ENCODE peak calls at places on chromosomes 4 and X, in five cellular contexts. Y, D, Z, F and T are unnamed samples. For H3K36me3, the result is how much of the 10 kb centered on the place peaks cover.

GRCh38 chr4:157072002-157072401 is 3.9 kb upstream of the GLRB start:
- DNase-seq in Y (no peak), D (no peak), Z (peak), F (no peak), T (no peak)

GRCh38 chr4:10093801-10094552 is 22.6 kb downstream of the WDR1 start:
- DNase-seq in Y (no peak), D (peak), Z (no peak), F (no peak), T (peak)

GRCh38 chr4:84498203-84499026 is 677 bp downstream of the NKX6-1 start:
- DNase-seq in Y (peak), D (no peak), Z (peak), F (no peak), T (no peak)

GRCh38 chrX:139026406-139027200 is 315.1 kb upstream of the FGF13 start:
- DNase-seq in Y (no peak), D (no peak), Z (peak), F (no peak), T (no peak)

GRCh38 chr4:122602277-122603142 is 18.4 kb downstream of the IL21 start:
- DNase-seq in Y (peak), D (no peak), Z (peak), F (no peak), T (no peak)

GRCh38 chr4:153246446-153247115 is 42.3 kb downstream of the TRIM2 start:
- DNase-seq in Y (no peak), D (no peak), Z (no peak), F (no peak), T (no peak)

GRCh38 chrX:119698835-119699234 is 5.9 kb upstream of the SEPTIN6 start:
- DNase-seq in Y (peak), D (no peak), Z (peak), F (peak), T (no peak)

GRCh38 chr4:6918345-6918744 is 8.7 kb downstream of the TBC1D14 start:
- DNase-seq in Y (no peak), D (no peak), Z (no peak), F (no peak), T (no peak)

GRCh38 chr4:158729716-158730559 is 6.7 kb upstream of the PPID start:
- DNase-seq in Y (peak), D (peak), Z (peak), F (no peak), T (no peak)

DNA sequence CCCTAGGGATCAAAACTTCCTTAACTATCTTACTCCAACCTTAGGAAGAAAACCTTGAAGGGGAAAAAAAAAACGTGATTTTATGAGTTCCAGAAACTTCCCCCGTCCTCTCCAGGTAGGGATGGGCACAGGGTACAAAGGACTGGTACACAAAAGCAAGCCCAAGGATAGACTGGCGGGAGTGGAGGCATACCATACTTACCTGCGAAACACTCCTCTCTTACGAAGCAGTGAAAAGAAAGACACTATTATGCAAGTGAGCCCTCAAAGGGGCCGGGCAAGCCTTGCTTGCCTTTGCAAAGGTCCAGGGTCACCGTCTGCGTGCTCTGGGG is 651 bp downstream of the TSPAN6 start:
- DNase-seq in Y (no peak), D (no peak), Z (no peak), F (no peak), T (no peak)
- H3K4me3 ChIP-seq in Y (no peak), D (peak), Z (peak), F (peak), T (no peak)

DNA sequence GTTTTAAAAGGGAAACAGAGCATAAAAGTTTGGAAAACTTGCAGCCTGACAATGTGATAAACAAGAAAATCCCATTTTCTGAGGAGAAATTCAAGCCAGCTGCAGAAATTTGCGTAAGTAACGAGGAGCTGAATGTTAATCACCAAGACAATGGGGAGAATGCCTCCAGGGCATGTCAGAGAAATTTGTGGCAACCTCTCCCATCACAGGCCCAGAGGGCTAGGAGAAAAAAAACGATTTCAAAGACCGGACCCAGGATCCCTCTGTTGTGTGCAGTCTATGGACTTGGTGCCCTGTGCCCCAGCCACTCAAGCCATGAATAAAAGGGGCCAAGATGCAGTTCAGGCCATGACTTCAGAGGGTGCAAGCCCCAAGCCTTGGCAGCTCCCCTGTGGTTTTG is 355.4 kb upstream of the NDST3 start:
- DNase-seq in Y (no peak), D (no peak), Z (no peak), F (no peak), T (no peak)
- H3K36me3 ChIP-seq in Y (under half), D (under half), Z (under half), F (under half), T (under half)

GRCh38 chr4:4853371-4853823 is 6.1 kb upstream of the MSX1 start:
- DNase-seq in Y (no peak), D (no peak), Z (no peak), F (no peak), T (no peak)

GRCh38 chr4:4851081-4851480 is 8.4 kb upstream of the MSX1 start:
- DNase-seq in Y (no peak), D (no peak), Z (no peak), F (no peak), T (no peak)

GRCh38 chr4:4853921-4854648 is 5.4 kb upstream of the MSX1 start:
- DNase-seq in Y (no peak), D (no peak), Z (no peak), F (no peak), T (no peak)

GRCh38 chr4:4851906-4852305 is 7.6 kb upstream of the MSX1 start:
- DNase-seq in Y (no peak), D (no peak), Z (no peak), F (no peak), T (no peak)

GRCh38 chr4:4852591-4853362 is 6.7 kb upstream of the MSX1 start:
- DNase-seq in Y (no peak), D (no peak), Z (no peak), F (no peak), T (no peak)
- TF ChIP-seq EZH2 in Y (no peak), D (no peak), Z (no peak), F (no peak), T (no peak)

GRCh38 chr4:8270418-8270771 is 841 bp downstream of the HTRA3 start:
- DNase-seq in Y (no peak), D (no peak), Z (no peak), F (no peak), T (no peak)

GRCh38 chr4:8268211-8268610 is 1.3 kb upstream of the HTRA3 start:
- DNase-seq in Y (no peak), D (no peak), Z (no peak), F (no peak), T (no peak)

GRCh38 chr4:8270912-8271815 is 1.6 kb downstream of the HTRA3 start:
- DNase-seq in Y (no peak), D (no peak), Z (no peak), F (no peak), T (no peak)

GRCh38 chr4:8268901-8269534 is 536 bp upstream of the HTRA3 start:
- DNase-seq in Y (no peak), D (no peak), Z (no peak), F (no peak), T (no peak)

GRCh38 chr4:8269535-8270417 is at the start of gene HTRA3:
- DNase-seq in Y (no peak), D (no peak), Z (peak), F (no peak), T (no peak)
- H3K4me3 ChIP-seq in Y (no peak), D (no peak), Z (peak), F (no peak), T (no peak)

GRCh38 chrX:153963546-153963945 is 8.1 kb downstream of the HCFC1 start:
- DNase-seq in Y (no peak), D (no peak), Z (no peak), F (no peak), T (no peak)
- H3K36me3 ChIP-seq in Y (under half), D (half or more), Z (under half), F (under half), T (half or more)

DNA sequence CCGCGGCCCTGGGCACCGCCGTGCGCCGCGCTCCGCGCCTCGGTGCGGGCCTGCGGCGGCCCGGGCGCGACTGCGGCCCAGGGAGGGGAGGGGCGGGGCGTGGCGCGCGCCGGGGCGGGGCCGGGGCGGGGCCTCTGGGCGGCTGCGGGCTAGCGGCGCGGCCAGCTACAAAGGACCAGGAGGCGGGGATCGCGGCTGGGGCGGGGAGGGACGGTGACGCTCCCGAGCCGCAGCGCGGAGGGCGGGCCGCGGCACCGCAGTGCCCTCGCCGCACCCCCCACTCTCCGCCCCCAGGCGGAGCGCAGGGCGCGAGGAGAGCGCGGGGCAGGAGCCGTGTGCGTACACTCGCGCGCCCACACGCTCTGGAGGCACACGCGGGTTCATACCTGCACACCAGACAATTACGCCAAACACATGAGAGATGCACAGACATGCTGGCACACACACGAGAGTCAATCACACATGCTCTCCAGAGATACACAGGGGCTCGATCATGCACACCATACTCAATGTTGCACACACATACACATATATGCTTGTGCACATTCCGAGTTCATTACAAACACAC is at the start of gene CRMP1:
- DNase-seq in Y (no peak), D (no peak), Z (no peak), F (no peak), T (no peak)
- TF ChIP-seq EZH2 in Y (no peak), D (no peak), Z (no peak), F (no peak), T (no peak)

DNA sequence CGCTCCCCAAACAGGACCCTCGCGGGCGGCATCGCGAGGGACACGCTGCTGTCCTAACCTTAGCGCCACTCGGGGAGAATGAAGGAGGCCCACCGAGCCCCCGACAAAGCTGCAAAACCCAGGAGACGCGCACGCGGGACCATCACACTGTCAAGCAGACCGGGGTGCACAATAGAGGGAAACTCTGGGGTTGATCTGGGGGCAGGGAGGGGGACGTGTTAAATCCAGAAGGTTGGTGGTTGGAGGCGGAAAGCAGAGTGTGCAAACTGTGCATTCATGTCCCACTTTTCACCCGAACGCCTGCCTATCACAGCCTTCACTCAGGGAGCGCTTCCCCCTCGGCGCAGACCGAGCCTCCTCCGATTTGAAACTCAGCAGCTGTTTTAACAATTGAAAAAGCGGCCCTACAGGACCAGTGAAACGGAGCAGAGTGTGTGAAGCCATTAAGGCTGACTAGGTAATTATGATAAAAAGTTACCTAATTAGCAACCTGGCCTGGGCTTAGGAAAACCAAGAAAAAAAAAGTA is 564 bp upstream of the NDNF start:
- DNase-seq in Y (peak), D (no peak), Z (no peak), F (no peak), T (no peak)
- H3K4me3 ChIP-seq in Y (peak), D (peak), Z (no peak), F (no peak), T (no peak)

GRCh38 chr4:102598102-102598758 is 97.1 kb downstream of the NFKB1 start:
- DNase-seq in Y (no peak), D (no peak), Z (no peak), F (no peak), T (peak)
- H3K36me3 ChIP-seq in Y (under half), D (under half), Z (under half), F (under half), T (half or more)